ENCODE peak calls at places on chromosomes 2 and 18, in ten cellular contexts. I, G, A, C, P, T, W, V, R and H are unnamed samples.

GRCh38 chr2:216389565-216389964 is 17.3 kb upstream of the MARCHF4 start:
- DNase-seq in T (no peak), I (no peak), R (no peak), P (no peak), G (no peak), W (no peak), V (no peak), C (no peak), A (no peak), H (no peak)

GRCh38 chr2:160581035-160581434 is 87.4 kb upstream of the RBMS1 start:
- DNase-seq in V (no peak), R (no peak), C (no peak), T (no peak), I (no peak), G (no peak), A (no peak), W (no peak), P (no peak), H (no peak)

GRCh38 chr2:45242161-45242741 is 233.0 kb upstream of the SIX2 start:
- DNase-seq in A (no peak), W (no peak), I (no peak), R (no peak), V (no peak), G (no peak), T (no peak), P (no peak), C (no peak), H (no peak)

GRCh38 chr2:65486282-65486681 is 53.9 kb upstream of the SPRED2 start:
- DNase-seq in R (no peak), I (no peak), P (no peak), G (no peak), C (no peak), W (no peak), T (no peak), V (no peak), A (no peak), H (no peak)

GRCh38 chr2:218003994-218004419 is 1.2 kb upstream of the TNS1 start:
- DNase-seq in G (peak; percentile 94), W (no peak), R (no peak), P (no peak), I (peak; percentile 43), T (no peak), A (no peak), V (peak; percentile 78), C (no peak), H (no peak)

GRCh38 chr2:126655066-126655465 is 892 bp upstream of the GYPC start:
- DNase-seq in P (no peak), V (no peak), W (no peak), A (no peak), G (no peak), C (no peak), I (no peak), T (no peak), R (no peak), H (no peak)

GRCh38 chr2:122100371-122101150 is 345.1 kb downstream of the TSN start:
- DNase-seq in R (no peak), T (no peak), C (no peak), P (no peak), A (no peak), G (no peak), V (no peak), W (no peak), I (no peak), H (no peak)

GRCh38 chr2:229945975-229946374 is 23.7 kb downstream of the FBXO36 start:
- DNase-seq in P (no peak), I (no peak), T (no peak), W (no peak), R (no peak), C (no peak), V (no peak), G (no peak), A (no peak), H (no peak)

GRCh38 chr2:204566439-204566838 is 21.2 kb downstream of the PARD3B start:
- DNase-seq in I (no peak), C (no peak), R (no peak), A (no peak), P (no peak), V (no peak), T (no peak), W (no peak), G (no peak), H (no peak)

GRCh38 chr18:42915240-42915791 is 200.2 kb downstream of the RIT2 start:
- DNase-seq in W (no peak), P (no peak), T (no peak), A (no peak), V (no peak), I (no peak), R (no peak), C (no peak), G (no peak), H (no peak)

GRCh38 chr2:54723300-54724149 is at the start of gene EML6:
- DNase-seq in R (peak; percentile 99), C (peak; percentile 98), T (peak; percentile 94), A (peak; percentile 99), V (peak; percentile 98), P (peak; percentile 93), W (peak; percentile 99), G (peak; percentile 96), I (peak; percentile 98), H (peak; percentile 99)

GRCh38 chr2:211751853-211752252 is 786.7 kb downstream of the ERBB4 start:
- DNase-seq in A (no peak), G (no peak), R (no peak), I (no peak), P (no peak), V (no peak), C (no peak), T (no peak), W (no peak), H (no peak)

GRCh38 chr18:50401888-50402287 is 27.0 kb downstream of the SKA1 start:
- DNase-seq in W (peak; percentile 49), R (peak; percentile 63), P (no peak), G (no peak), C (no peak), I (peak; percentile 76), V (no peak), A (peak; percentile 45), T (peak; percentile 64), H (peak; percentile 83)

GRCh38 chr18:73677458-73677857 is 470.2 kb downstream of the FBXO15 start:
- DNase-seq in P (no peak), W (no peak), I (no peak), C (no peak), V (no peak), G (no peak), R (no peak), T (no peak), A (no peak), H (no peak)

GRCh38 chr18:29157057-29157780 is 980.3 kb upstream of the CDH2 start:
- DNase-seq in T (no peak), A (no peak), R (no peak), W (no peak), I (no peak), C (no peak), P (no peak), V (no peak), G (no peak), H (no peak)

DNA sequence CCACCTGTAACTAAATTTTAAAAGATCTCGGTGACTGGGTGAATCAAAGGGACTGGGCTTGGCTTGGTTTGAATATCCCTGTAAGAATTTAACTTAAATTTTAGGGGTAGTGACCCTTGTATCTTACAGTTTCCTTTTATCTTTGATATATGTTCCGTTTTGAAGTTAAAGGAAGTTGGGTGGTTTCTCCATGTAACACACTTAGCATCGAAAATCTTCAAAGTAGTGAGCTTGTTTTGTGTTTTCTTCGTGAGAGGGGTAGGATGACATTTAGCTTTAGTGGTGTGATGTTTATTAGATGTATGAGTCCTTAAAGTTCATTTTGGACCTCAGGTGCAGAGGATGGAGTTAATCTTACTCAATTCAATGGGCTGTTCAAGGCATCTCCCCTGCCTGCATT is 1.6 kb downstream of the WDR7 start:
- DNase-seq in T (no peak), G (no peak), C (no peak), A (no peak), P (no peak), W (no peak), I (no peak), V (no peak), R (no peak), H (no peak)
- H3K27ac ChIP-seq in T (no peak overlapping the region), G (no peak overlapping the region), C (no peak overlapping the region), A (no peak overlapping the region), P (no peak overlapping the region), W (peak overlapping the region; percentile 32), I (no peak overlapping the region), V (no peak overlapping the region), R (no peak overlapping the region), H (no peak overlapping the region)

GRCh38 chr2:85770369-85770768 is 16.6 kb downstream of the ATOH8 start:
- DNase-seq in I (no peak), R (no peak), W (no peak), T (no peak), C (no peak), A (no peak), P (no peak), V (peak; percentile 72), G (no peak), H (no peak)

GRCh38 chr2:85767803-85768665 is 14.2 kb downstream of the ATOH8 start:
- DNase-seq in P (no peak), W (no peak), A (no peak), R (no peak), T (no peak), V (no peak), C (no peak), G (no peak), I (no peak), H (no peak)

GRCh38 chr2:85769987-85770362 is 16.2 kb downstream of the ATOH8 start:
- DNase-seq in P (no peak), W (no peak), V (no peak), C (no peak), R (no peak), T (no peak), A (no peak), G (no peak), I (no peak), H (no peak)

GRCh38 chr2:85769236-85769986 is 15.6 kb downstream of the ATOH8 start:
- DNase-seq in P (no peak), R (no peak), T (no peak), G (no peak), W (no peak), I (no peak), V (peak; percentile 47), A (no peak), C (no peak), H (no peak)

GRCh38 chr2:85768713-85769112 is 14.9 kb downstream of the ATOH8 start:
- DNase-seq in V (no peak), G (peak; percentile 79), R (no peak), W (no peak), A (no peak), T (no peak), I (peak; percentile 82), P (no peak), C (no peak), H (no peak)
- H3K27me3 ChIP-seq in V (no peaks in the 10 kb centered on the region), G (no peaks in the 10 kb centered on the region), R (no peaks in the 10 kb centered on the region), W (peaks cover 12% of the 10 kb centered on the region), A (no peaks in the 10 kb centered on the region), T (no peaks in the 10 kb centered on the region), I (no peaks in the 10 kb centered on the region), P (no peaks in the 10 kb centered on the region), C (peaks cover 31% of the 10 kb centered on the region), H (no peaks in the 10 kb centered on the region)

GRCh38 chr2:70906022-70906421 is 29.7 kb upstream of the ATP6V1B1 start:
- DNase-seq in P (no peak), W (no peak), V (no peak), R (no peak), G (peak; percentile 36), I (peak; percentile 14), T (no peak), C (no peak), A (no peak), H (no peak)
- H3K27ac ChIP-seq in P (no peak overlapping the region), W (no peak overlapping the region), V (no peak overlapping the region), R (no peak overlapping the region), G (no peak overlapping the region), I (no peak overlapping the region), T (no peak overlapping the region), C (no peak overlapping the region), A (no peak overlapping the region), H (no peak overlapping the region)

GRCh38 chr2:190340369-190340768 is 3.0 kb upstream of the INPP1 start:
- DNase-seq in A (no peak), I (no peak), P (no peak), V (peak; percentile 39), R (no peak), W (no peak), C (no peak), G (no peak), T (no peak), H (no peak)
- H3K27me3 ChIP-seq in A (no peaks in the 10 kb centered on the region), I (no peaks in the 10 kb centered on the region), P (no peaks in the 10 kb centered on the region), V (no peaks in the 10 kb centered on the region), R (no peaks in the 10 kb centered on the region), W (no peaks in the 10 kb centered on the region), C (no peaks in the 10 kb centered on the region), G (no peaks in the 10 kb centered on the region), T (no peaks in the 10 kb centered on the region), H (no peaks in the 10 kb centered on the region)